ENCODE peak calls at places on chromosomes 13 and 19, in six cellular contexts. One of them, this sample, is unnamed.

GRCh38 chr13:101019126-101019525 is 344.5 kb upstream of the TMTC4 start:
- DNase-seq in IMR-90: no peak
- DNase-seq in HCT116: no peak
- DNase-seq in MM.1S: no peak
- DNase-seq in PC-3: no peak
- DNase-seq in GM23248: peak; percentile 19
- DNase-seq in this sample: no peak

GRCh38 chr19:11092181-11092538 is 2.9 kb downstream of the LDLR start:
- DNase-seq in IMR-90: peak; percentile 74
- DNase-seq in HCT116: peak; percentile 56
- DNase-seq in MM.1S: no peak
- DNase-seq in PC-3: peak; percentile 87
- DNase-seq in GM23248: peak; percentile 87
- DNase-seq in this sample: peak; percentile 92

GRCh38 chr19:14432817-14433453 is at the start of gene PKN1:
- DNase-seq in IMR-90: no peak
- DNase-seq in HCT116: no peak
- DNase-seq in MM.1S: peak; percentile 62
- DNase-seq in PC-3: peak; percentile 46
- DNase-seq in GM23248: peak; percentile 75
- DNase-seq in this sample: no peak

GRCh38 chr19:35545855-35546381 is 492 bp downstream of the TMEM147 start:
- DNase-seq in IMR-90: no peak
- DNase-seq in HCT116: no peak
- DNase-seq in MM.1S: peak; percentile 52
- DNase-seq in PC-3: peak; percentile 23
- DNase-seq in GM23248: peak; percentile 64
- DNase-seq in this sample: no peak

GRCh38 chr13:108895220-108895704 is 265.9 kb downstream of the MYO16 start:
- DNase-seq in IMR-90: peak; percentile 69
- DNase-seq in HCT116: no peak
- DNase-seq in MM.1S: peak; percentile 68
- DNase-seq in PC-3: peak; percentile 88
- DNase-seq in GM23248: peak; percentile 68
- DNase-seq in this sample: peak; percentile 36

GRCh38 chr19:52665529-52665928 is 27.4 kb upstream of the ZNF83 start:
- DNase-seq in IMR-90: peak; percentile 39
- DNase-seq in HCT116: peak; percentile 53
- DNase-seq in MM.1S: no peak
- DNase-seq in PC-3: peak; percentile 89
- DNase-seq in GM23248: peak; percentile 23
- DNase-seq in this sample: no peak

GRCh38 chr19:18091217-18091608 is 4.5 kb upstream of the IL12RB1 start:
- DNase-seq in IMR-90: no peak
- DNase-seq in HCT116: no peak
- DNase-seq in MM.1S: no peak
- DNase-seq in PC-3: no peak
- DNase-seq in GM23248: no peak
- DNase-seq in this sample: no peak

GRCh38 chr19:8324186-8325050 is 3.1 kb downstream of the RPS28 start:
- DNase-seq in IMR-90: no peak
- DNase-seq in HCT116: no peak
- DNase-seq in MM.1S: peak; percentile 21
- DNase-seq in PC-3: peak; percentile 32
- DNase-seq in GM23248: no peak
- DNase-seq in this sample: no peak

GRCh38 chr19:13160557-13160956 is 10.3 kb downstream of the IER2 start:
- DNase-seq in IMR-90: peak; percentile 66
- DNase-seq in HCT116: no peak
- DNase-seq in MM.1S: no peak
- DNase-seq in PC-3: peak; percentile 63
- DNase-seq in GM23248: peak; percentile 83
- DNase-seq in this sample: no peak

GRCh38 chr19:50833117-50833801 is at the start of gene KLK15:
- DNase-seq in IMR-90: no peak
- DNase-seq in HCT116: no peak
- DNase-seq in MM.1S: no peak
- DNase-seq in PC-3: no peak
- DNase-seq in GM23248: no peak
- DNase-seq in this sample: no peak

GRCh38 chr19:6693681-6694080 is 23.7 kb upstream of the TNFSF14 start:
- DNase-seq in IMR-90: no peak
- DNase-seq in HCT116: no peak
- DNase-seq in MM.1S: no peak
- DNase-seq in PC-3: no peak
- DNase-seq in GM23248: no peak
- DNase-seq in this sample: peak; percentile 36

GRCh38 chr13:94917814-94918213 is 205.5 kb upstream of the SOX21 start:
- DNase-seq in IMR-90: no peak
- DNase-seq in HCT116: no peak
- DNase-seq in MM.1S: no peak
- DNase-seq in PC-3: peak; percentile 14
- DNase-seq in GM23248: no peak
- DNase-seq in this sample: no peak

GRCh38 chr19:57583521-57584416 is at the start of gene ZIK1:
- DNase-seq in IMR-90: peak; percentile 92
- DNase-seq in HCT116: no peak
- DNase-seq in MM.1S: no peak
- DNase-seq in PC-3: no peak
- DNase-seq in GM23248: peak; percentile 95
- DNase-seq in this sample: peak; percentile 83

GRCh38 chr13:73722120-73722519 is 412.1 kb downstream of the KLF12 start:
- DNase-seq in IMR-90: peak; percentile 77
- DNase-seq in HCT116: peak; percentile 51
- DNase-seq in MM.1S: no peak
- DNase-seq in PC-3: peak; percentile 82
- DNase-seq in GM23248: peak; percentile 52
- DNase-seq in this sample: peak; percentile 5

GRCh38 chr19:13835791-13836723 is 40.8 kb downstream of the ZSWIM4 start:
- DNase-seq in IMR-90: no peak
- DNase-seq in HCT116: no peak
- DNase-seq in MM.1S: no peak
- DNase-seq in PC-3: no peak
- DNase-seq in GM23248: peak; percentile 50
- DNase-seq in this sample: no peak

GRCh38 chr13:31131470-31131961 is 30.2 kb downstream of the HSPH1 start:
- DNase-seq in IMR-90: no peak
- DNase-seq in HCT116: no peak
- DNase-seq in MM.1S: no peak
- DNase-seq in PC-3: no peak
- DNase-seq in GM23248: no peak
- DNase-seq in this sample: no peak

GRCh38 chr13:25064396-25064795 is 31.5 kb upstream of the PABPC3 start:
- DNase-seq in IMR-90: no peak
- DNase-seq in HCT116: no peak
- DNase-seq in MM.1S: no peak
- DNase-seq in PC-3: no peak
- DNase-seq in GM23248: no peak
- DNase-seq in this sample: no peak
- H3K4me2 ChIP-seq in IMR-90: no peak overlapping the region
- H3K4me2 ChIP-seq in HCT116: no peak overlapping the region
- H3K4me2 ChIP-seq in MM.1S: no peak overlapping the region
- H3K4me2 ChIP-seq in PC-3: no peak overlapping the region
- H3K4me2 ChIP-seq in GM23248: no peak overlapping the region
- H3K4me2 ChIP-seq in this sample: no peak overlapping the region

GRCh38 chr13:99417821-99418662 is 83.2 kb upstream of the TM9SF2 start:
- DNase-seq in IMR-90: no peak
- DNase-seq in HCT116: no peak
- DNase-seq in MM.1S: no peak
- DNase-seq in PC-3: no peak
- DNase-seq in GM23248: peak; percentile 20
- DNase-seq in this sample: no peak

GRCh38 chr13:99415851-99416331 is 85.4 kb upstream of the TM9SF2 start:
- DNase-seq in IMR-90: no peak
- DNase-seq in HCT116: no peak
- DNase-seq in MM.1S: no peak
- DNase-seq in PC-3: no peak
- DNase-seq in GM23248: no peak
- DNase-seq in this sample: no peak

GRCh38 chr13:99417151-99417820 is 84.0 kb upstream of the TM9SF2 start:
- DNase-seq in IMR-90: no peak
- DNase-seq in HCT116: no peak
- DNase-seq in MM.1S: no peak
- DNase-seq in PC-3: no peak
- DNase-seq in GM23248: no peak
- DNase-seq in this sample: no peak

GRCh38 chr13:99415014-99415650 is 86.1 kb upstream of the TM9SF2 start:
- DNase-seq in IMR-90: no peak
- DNase-seq in HCT116: no peak
- DNase-seq in MM.1S: no peak
- DNase-seq in PC-3: no peak
- DNase-seq in GM23248: no peak
- DNase-seq in this sample: no peak

GRCh38 chr13:99416411-99417121 is 84.7 kb upstream of the TM9SF2 start:
- DNase-seq in IMR-90: no peak
- DNase-seq in HCT116: no peak
- DNase-seq in MM.1S: no peak
- DNase-seq in PC-3: no peak
- DNase-seq in GM23248: no peak
- DNase-seq in this sample: no peak
- H3K4me2 ChIP-seq in IMR-90: no peak overlapping the region
- H3K4me2 ChIP-seq in HCT116: no peak overlapping the region
- H3K4me2 ChIP-seq in MM.1S: no peak overlapping the region
- H3K4me2 ChIP-seq in PC-3: no peak overlapping the region
- H3K4me2 ChIP-seq in GM23248: no peak overlapping the region
- H3K4me2 ChIP-seq in this sample: no peak overlapping the region

DNA sequence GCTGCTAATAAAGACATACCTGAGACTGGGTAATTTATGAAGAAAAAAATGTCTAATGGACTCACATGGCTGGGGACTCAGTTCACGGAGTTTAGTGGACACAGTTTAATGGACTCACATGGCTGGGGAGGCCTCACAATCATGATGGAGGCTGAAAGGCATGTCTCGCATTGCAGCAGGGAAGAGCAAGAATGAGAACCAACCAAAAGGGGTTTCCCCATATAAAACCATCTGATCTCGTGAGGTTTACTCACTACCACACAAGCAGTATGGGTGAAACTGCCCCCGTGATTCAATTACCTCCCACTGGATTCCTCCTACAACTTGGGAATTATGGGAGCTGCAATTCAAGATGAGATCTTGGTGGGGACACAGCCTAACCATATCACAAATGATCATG is 1181.2 kb downstream of the PCDH9 start:
- DNase-seq in IMR-90: peak; percentile 27
- DNase-seq in HCT116: no peak
- DNase-seq in MM.1S: no peak
- DNase-seq in PC-3: no peak
- DNase-seq in GM23248: no peak
- DNase-seq in this sample: no peak
- H3K4me2 ChIP-seq in IMR-90: no peak overlapping the region
- H3K4me2 ChIP-seq in HCT116: no peak overlapping the region
- H3K4me2 ChIP-seq in MM.1S: no peak overlapping the region
- H3K4me2 ChIP-seq in PC-3: no peak overlapping the region
- H3K4me2 ChIP-seq in GM23248: no peak overlapping the region
- H3K4me2 ChIP-seq in this sample: no peak overlapping the region

DNA sequence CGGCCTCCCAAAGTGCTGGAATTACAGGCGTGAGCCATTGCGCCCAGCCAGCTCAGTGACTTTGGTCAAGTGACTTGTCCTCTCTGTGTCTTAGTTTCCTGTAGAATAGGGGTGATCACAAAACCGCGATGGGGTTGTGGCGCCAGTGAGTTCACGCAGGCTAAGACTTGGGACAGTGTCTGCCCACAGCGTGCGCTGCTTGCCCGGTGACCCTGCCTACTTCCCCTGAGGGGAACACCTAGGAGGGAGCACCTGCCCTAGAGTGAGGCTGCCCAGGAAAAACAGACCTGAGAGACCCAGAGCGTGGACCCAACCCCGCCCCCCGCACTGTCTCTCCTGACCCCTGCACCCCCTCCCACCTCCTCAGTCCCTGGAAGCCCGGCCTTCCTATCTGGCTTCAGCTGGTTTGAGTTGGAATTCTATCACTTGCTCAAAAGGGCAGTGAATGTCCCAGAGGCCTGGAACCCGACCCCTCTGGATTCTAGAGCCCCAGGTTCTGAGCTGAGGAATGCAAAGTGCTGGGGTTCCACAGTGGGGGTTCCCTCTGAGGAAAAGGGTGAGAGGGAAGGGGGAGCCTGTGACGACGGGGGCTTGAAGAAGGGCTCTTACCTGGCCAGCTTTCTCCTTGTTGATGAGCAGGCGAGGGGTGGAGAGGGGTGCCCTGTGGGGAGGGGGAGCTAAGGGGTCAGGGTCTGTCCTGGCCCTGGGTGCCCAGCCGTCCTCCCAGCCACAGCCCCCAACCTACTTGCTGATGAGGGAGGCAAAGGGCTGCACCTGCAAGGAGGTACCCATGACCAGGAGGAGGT is 2.2 kb upstream of the RINL start:
- DNase-seq in IMR-90: no peak
- DNase-seq in HCT116: no peak
- DNase-seq in MM.1S: no peak
- DNase-seq in PC-3: no peak
- DNase-seq in GM23248: no peak
- DNase-seq in this sample: no peak
- H3K4me2 ChIP-seq in IMR-90: no peak overlapping the region
- H3K4me2 ChIP-seq in HCT116: no peak overlapping the region
- H3K4me2 ChIP-seq in MM.1S: no peak overlapping the region
- H3K4me2 ChIP-seq in PC-3: no peak overlapping the region
- H3K4me2 ChIP-seq in GM23248: no peak overlapping the region
- H3K4me2 ChIP-seq in this sample: no peak overlapping the region

GRCh38 chr13:34401741-34402140 is 540.3 kb upstream of the NBEA start:
- DNase-seq in IMR-90: no peak
- DNase-seq in HCT116: no peak
- DNase-seq in MM.1S: no peak
- DNase-seq in PC-3: no peak
- DNase-seq in GM23248: peak; percentile 16
- DNase-seq in this sample: no peak
- H3K4me2 ChIP-seq in IMR-90: no peak overlapping the region
- H3K4me2 ChIP-seq in HCT116: no peak overlapping the region
- H3K4me2 ChIP-seq in MM.1S: no peak overlapping the region
- H3K4me2 ChIP-seq in PC-3: no peak overlapping the region
- H3K4me2 ChIP-seq in GM23248: peak overlapping the region; percentile 6
- H3K4me2 ChIP-seq in this sample: no peak overlapping the region

DNA sequence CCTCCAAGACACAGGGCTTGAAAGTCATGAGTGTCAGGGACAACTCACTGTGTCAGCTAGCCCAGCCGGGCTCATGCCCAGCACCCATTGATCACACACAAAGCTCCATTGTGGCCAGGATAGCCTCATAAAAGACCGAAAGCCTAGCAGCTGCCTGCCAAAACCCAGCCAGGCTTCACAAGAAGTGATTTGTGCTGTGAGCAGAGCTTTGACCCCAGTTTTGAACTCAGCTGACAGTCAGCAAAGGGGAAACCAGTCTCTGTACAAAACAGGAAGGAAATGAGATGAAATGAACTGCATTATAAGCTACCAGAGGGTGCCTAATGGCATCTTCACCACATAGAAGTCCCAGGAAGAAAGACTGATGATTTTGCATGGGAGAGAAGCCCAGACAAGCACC is 2.9 kb upstream of the RUBCNL start:
- DNase-seq in IMR-90: no peak
- DNase-seq in HCT116: no peak
- DNase-seq in MM.1S: peak; percentile 75
- DNase-seq in PC-3: peak; percentile 13
- DNase-seq in GM23248: no peak
- DNase-seq in this sample: peak; percentile 31
- H3K4me2 ChIP-seq in IMR-90: no peak overlapping the region
- H3K4me2 ChIP-seq in HCT116: no peak overlapping the region
- H3K4me2 ChIP-seq in MM.1S: peak overlapping the region; percentile 65
- H3K4me2 ChIP-seq in PC-3: no peak overlapping the region
- H3K4me2 ChIP-seq in GM23248: no peak overlapping the region
- H3K4me2 ChIP-seq in this sample: peak overlapping the region; percentile 22